ENCODE peak calls at places on chromosomes 2 and 18, in seven cellular contexts. A is right lobe of liver; X is CD8-positive, alpha-beta T cell; P is osteoblast; V is NCI-H774; I is BE2C; L is aorta. R is an unnamed sample.

GRCh38 chr18:79517322-79517721 is 121.6 kb downstream of the NFATC1 start:
- DNase-seq in P (peak), V (no peak), A (no peak), L (no peak), I (no peak), X (no peak), R (no peak)

GRCh38 chr18:22674300-22674699 is 256.6 kb upstream of the CTAGE1 start:
- DNase-seq in A (no peak), X (no peak), L (no peak), P (peak), V (no peak), I (no peak), R (no peak)

GRCh38 chr2:148455791-148456190 is 188.8 kb upstream of the EPC2 start:
- DNase-seq in X (no peak), A (no peak), P (no peak), I (no peak), L (no peak), V (no peak), R (no peak)

GRCh38 chr2:69012310-69013122 is 463 bp upstream of the ANTXR1 start:
- DNase-seq in P (peak), L (peak), I (peak), V (no peak), X (peak), A (peak), R (peak)

GRCh38 chr2:3625186-3625585 is 30.3 kb downstream of the COLEC11 start:
- DNase-seq in X (no peak), P (peak), I (no peak), A (no peak), V (no peak), L (peak), R (peak)

GRCh38 chr2:27752551-27753237 is 18.8 kb upstream of the MRPL33 start:
- DNase-seq in L (no peak), P (no peak), V (peak), X (no peak), A (peak), I (peak), R (no peak)

GRCh38 chr18:323253-323622 is 55.4 kb upstream of the THOC1 start:
- DNase-seq in L (no peak), A (no peak), P (no peak), V (no peak), X (no peak), I (no peak), R (no peak)

GRCh38 chr2:140814141-140814540 is 1316.7 kb downstream of the LRP1B start:
- DNase-seq in X (no peak), A (no peak), L (no peak), V (no peak), P (no peak), I (no peak), R (no peak)

GRCh38 chr2:159640176-159640575 is 23.8 kb upstream of the BAZ2B start:
- DNase-seq in P (no peak), L (no peak), X (no peak), A (no peak), I (no peak), V (no peak), R (no peak)

GRCh38 chr2:147082850-147083522 is 761.8 kb upstream of the ACVR2A start:
- DNase-seq in I (peak), L (no peak), P (peak), X (peak), V (peak), A (no peak), R (no peak)

GRCh38 chr2:191508738-191509137 is 169.2 kb upstream of the NABP1 start:
- DNase-seq in P (no peak), V (no peak), X (no peak), I (no peak), L (no peak), A (no peak), R (no peak)

GRCh38 chr18:22063077-22063476 is 106.3 kb upstream of the GATA6 start:
- DNase-seq in P (no peak), V (no peak), X (no peak), I (no peak), A (no peak), L (no peak), R (no peak)

GRCh38 chr18:48975817-48976649 is 25.3 kb upstream of the SMAD7 start:
- DNase-seq in L (peak), X (peak), V (peak), A (peak), P (peak), I (peak), R (no peak)

GRCh38 chr2:128314348-128315121 is 4.1 kb downstream of the HS6ST1 start:
- DNase-seq in L (no peak), A (no peak), P (peak), X (no peak), V (no peak), I (no peak), R (no peak)

GRCh38 chr2:11326692-11327211 is 17.7 kb downstream of the ROCK2 start:
- DNase-seq in V (no peak), L (no peak), X (no peak), I (no peak), A (no peak), P (no peak), R (no peak)

GRCh38 chr2:211114826-211115450 is 558.5 kb downstream of the CPS1 start:
- DNase-seq in A (no peak), P (no peak), I (no peak), L (no peak), V (no peak), X (no peak), R (no peak)

GRCh38 chr2:120481446-120482194 is 135.7 kb downstream of the INHBB start:
- DNase-seq in A (peak), P (peak), V (no peak), I (no peak), L (peak), X (no peak), R (peak)

GRCh38 chr18:56083097-56083865 is 495.3 kb upstream of the TCF4 start:
- DNase-seq in I (peak), X (no peak), L (peak), A (peak), V (no peak), P (no peak), R (no peak)

GRCh38 chr18:79791141-79791972 is 6.4 kb upstream of the KCNG2 start:
- DNase-seq in L (peak), X (no peak), V (no peak), I (no peak), P (peak), A (no peak), R (no peak)

GRCh38 chr2:72013726-72014125 is 133.9 kb downstream of the CYP26B1 start:
- DNase-seq in L (no peak), A (no peak), V (no peak), I (no peak), X (no peak), P (no peak), R (peak)

GRCh38 chr2:10404324-10405143 is 43.6 kb downstream of the ODC1 start:
- DNase-seq in L (no peak), X (no peak), I (peak), V (no peak), A (no peak), P (peak), R (no peak)

GRCh38 chr2:10414000-10414451 is 34.1 kb downstream of the ODC1 start:
- DNase-seq in L (no peak), I (no peak), V (peak), A (no peak), P (peak), X (no peak), R (no peak)

GRCh38 chr2:96802281-96802595 is 13.8 kb upstream of the CNNM3 start:
- DNase-seq in A (no peak), V (no peak), I (no peak), P (peak), X (no peak), L (peak), R (no peak)

GRCh38 chr18:56327171-56327885 is 311.1 kb downstream of the TXNL1 start:
- DNase-seq in A (no peak), V (no peak), P (no peak), L (no peak), X (no peak), I (no peak), R (no peak)

GRCh38 chr2:216519154-216519762 is 20.6 kb downstream of the RPL37A start:
- DNase-seq in V (peak), P (no peak), A (no peak), X (peak), I (peak), L (no peak), R (no peak)

GRCh38 chr18:34321075-34321474 is 96.4 kb upstream of the NOL4 start:
- DNase-seq in L (no peak), V (no peak), A (no peak), I (no peak), X (no peak), P (no peak), R (no peak)

GRCh38 chr2:95264626-95265025 is 9.6 kb upstream of the PROM2 start:
- DNase-seq in X (no peak), V (no peak), L (no peak), P (no peak), A (no peak), I (no peak), R (no peak)

GRCh38 chr2:68119504-68119903 is 38.2 kb upstream of the PNO1 start:
- DNase-seq in I (no peak), V (no peak), L (no peak), P (no peak), X (no peak), A (no peak), R (no peak)

GRCh38 chr2:11945139-11946126 is 199.0 kb downstream of the LPIN1 start:
- DNase-seq in V (no peak), A (no peak), L (no peak), X (no peak), P (no peak), I (no peak), R (no peak)

GRCh38 chr18:36311026-36311570 is 13.6 kb downstream of the FHOD3 start:
- DNase-seq in L (no peak), V (no peak), P (no peak), I (no peak), X (no peak), A (no peak), R (no peak)

GRCh38 chr2:20396356-20397000 is 45.8 kb upstream of the PUM2 start:
- DNase-seq in I (no peak), L (no peak), A (no peak), X (no peak), P (no peak), V (no peak), R (no peak)

GRCh38 chr18:24923138-24923537 is 428.8 kb downstream of the ZNF521 start:
- DNase-seq in V (no peak), L (no peak), A (no peak), P (no peak), X (no peak), I (no peak), R (no peak)

R was measured in chondrocyte.